ENCODE peak calls at places on chromosomes 5 and 9, in four cellular contexts. A is Peyer's patch, Y is transverse colon, F is IMR-90. Z is an unnamed sample.
A peak's percentile ranks its signal among the peaks of the same experiment; 100 is the strongest.

GRCh38 chr9:37975639-37976038 is 71.7 kb upstream of the SLC25A51 start:
- DNase-seq in A (no peak), Y (no peak), F (no peak), Z (no peak)

GRCh38 chr5:154696891-154697290 is 58.3 kb upstream of the LARP1 start:
- DNase-seq in A (no peak), Y (no peak), F (no peak), Z (no peak)

GRCh38 chr9:22913026-22913425 is 466.4 kb downstream of the DMRTA1 start:
- DNase-seq in A (no peak), Y (no peak), F (no peak), Z (no peak)

GRCh38 chr9:123599781-123600180 is 243.8 kb downstream of the CRB2 start:
- DNase-seq in A (no peak), Y (no peak), F (no peak), Z (no peak)

GRCh38 chr9:120937127-120937526 is 10.5 kb upstream of the TRAF1 start:
- DNase-seq in A (no peak), Y (no peak), F (no peak), Z (no peak)

GRCh38 chr5:37717613-37718431 is 122.0 kb downstream of the GDNF start:
- DNase-seq in A (no peak), Y (peak; percentile 80), F (peak; percentile 88), Z (no peak)

GRCh38 chr9:121601234-121601633 is 50.2 kb upstream of the DAB2IP start:
- DNase-seq in A (no peak), Y (no peak), F (no peak), Z (no peak)

GRCh38 chr9:136084191-136084944 is 10.7 kb downstream of the NACC2 start:
- DNase-seq in A (no peak), Y (no peak), F (no peak), Z (no peak)

GRCh38 chr5:159097461-159098284 is 2.0 kb downstream of the EBF1 start:
- DNase-seq in A (peak; percentile 69), Y (no peak), F (peak; percentile 25), Z (no peak)

GRCh38 chr5:17221843-17222614 is 4.6 kb downstream of the BASP1 start:
- DNase-seq in A (no peak), Y (no peak), F (no peak), Z (no peak)

GRCh38 chr5:174951151-174951780 is 226.9 kb downstream of the MSX2 start:
- DNase-seq in A (no peak), Y (peak; percentile 40), F (peak; percentile 80), Z (peak; percentile 20)

GRCh38 chr5:177349762-177350161 is 1.7 kb downstream of the LMAN2 start:
- DNase-seq in A (no peak), Y (no peak), F (no peak), Z (no peak)

GRCh38 chr5:170273968-170274710 is 23.4 kb downstream of the LCP2 start:
- DNase-seq in A (peak; percentile 65), Y (no peak), F (no peak), Z (no peak)

GRCh38 chr5:103259705-103260355 is 1.3 kb downstream of the MACIR start:
- DNase-seq in A (peak; percentile 18), Y (peak; percentile 54), F (peak; percentile 23), Z (no peak)

GRCh38 chr5:103256178-103256577 is 2.4 kb upstream of the MACIR start:
- DNase-seq in A (no peak), Y (no peak), F (no peak), Z (no peak)

GRCh38 chr5:103258957-103259704 is 568 bp downstream of the MACIR start:
- DNase-seq in A (peak; percentile 38), Y (peak; percentile 70), F (peak; percentile 19), Z (peak; percentile 25)

GRCh38 chr5:103260951-103261350 is 2.4 kb downstream of the MACIR start:
- DNase-seq in A (no peak), Y (no peak), F (no peak), Z (no peak)

DNA sequence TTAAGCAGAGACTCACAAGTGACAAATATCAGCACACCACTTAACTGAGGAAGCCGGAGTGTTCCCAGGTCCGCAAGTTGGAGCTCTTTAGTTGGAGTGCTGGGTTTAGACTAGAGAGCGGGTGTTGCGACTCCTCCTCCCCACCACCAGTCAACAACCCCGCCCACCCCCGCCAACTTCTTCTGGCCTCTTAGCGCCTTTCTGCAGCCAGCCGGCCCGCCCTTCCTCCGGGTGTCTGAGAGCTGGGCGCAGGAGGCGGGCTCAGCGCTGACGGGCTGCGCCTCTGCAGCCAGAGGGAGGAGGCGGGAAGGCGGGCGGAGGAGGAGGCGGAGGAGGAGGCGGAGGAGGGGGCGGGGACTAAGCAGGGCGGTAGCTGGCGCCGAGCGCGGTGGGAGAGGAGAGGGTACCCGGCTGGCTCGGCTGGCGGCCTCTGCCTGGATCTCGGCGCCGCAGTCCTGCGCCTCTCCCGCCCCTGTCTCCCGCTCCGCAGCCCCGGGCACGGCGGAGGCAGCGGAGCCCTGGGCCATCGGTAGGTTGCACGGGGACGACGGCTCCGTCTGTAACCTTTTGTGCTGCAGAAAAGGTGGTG is at the start of gene MACIR:
- DNase-seq in A (peak; percentile 96), Y (peak; percentile 98), F (peak; percentile 95), Z (peak; percentile 95)
- TF ChIP-seq POLR2A in A (peak; percentile 87), Y (peak; percentile 88), F (peak; percentile 36), Z (no peak)

DNA sequence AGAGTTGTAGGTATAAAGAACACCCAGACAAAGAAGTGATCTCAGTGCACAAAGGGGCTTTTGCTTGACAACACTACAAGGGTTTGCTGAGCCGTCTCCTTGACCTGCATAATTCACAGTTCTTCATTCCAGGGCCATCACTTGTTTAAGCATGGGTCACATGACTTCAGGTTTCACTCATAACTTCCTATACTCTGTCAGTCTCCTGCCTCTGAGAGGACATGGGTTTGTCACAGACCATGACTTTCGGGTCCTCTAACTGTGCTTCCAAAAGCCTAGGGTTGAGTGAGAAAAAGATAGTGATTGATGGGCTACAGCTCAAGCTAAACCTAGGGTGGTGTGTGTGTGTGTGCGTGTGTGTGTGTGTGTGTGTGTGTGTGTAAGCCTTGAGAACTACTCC is 166.4 kb downstream of the CDH6 start:
- DNase-seq in A (no peak), Y (no peak), F (no peak), Z (no peak)
- TF ChIP-seq CTCF in A (no peak), Y (no peak), F (no peak), Z (no peak)

GRCh38 chr5:179832039-179832745 is 11.5 kb downstream of the SQSTM1 start:
- DNase-seq in A (no peak), Y (no peak), F (no peak), Z (no peak)

GRCh38 chr5:179825655-179826182 is 5.0 kb downstream of the SQSTM1 start:
- DNase-seq in A (no peak), Y (peak; percentile 77), F (no peak), Z (no peak)

GRCh38 chr5:179829732-179830435 is 9.2 kb downstream of the SQSTM1 start:
- DNase-seq in A (no peak), Y (no peak), F (no peak), Z (no peak)

GRCh38 chr5:179827684-179828083 is 7.0 kb downstream of the SQSTM1 start:
- DNase-seq in A (no peak), Y (peak; percentile 79), F (peak; percentile 73), Z (peak; percentile 42)

DNA sequence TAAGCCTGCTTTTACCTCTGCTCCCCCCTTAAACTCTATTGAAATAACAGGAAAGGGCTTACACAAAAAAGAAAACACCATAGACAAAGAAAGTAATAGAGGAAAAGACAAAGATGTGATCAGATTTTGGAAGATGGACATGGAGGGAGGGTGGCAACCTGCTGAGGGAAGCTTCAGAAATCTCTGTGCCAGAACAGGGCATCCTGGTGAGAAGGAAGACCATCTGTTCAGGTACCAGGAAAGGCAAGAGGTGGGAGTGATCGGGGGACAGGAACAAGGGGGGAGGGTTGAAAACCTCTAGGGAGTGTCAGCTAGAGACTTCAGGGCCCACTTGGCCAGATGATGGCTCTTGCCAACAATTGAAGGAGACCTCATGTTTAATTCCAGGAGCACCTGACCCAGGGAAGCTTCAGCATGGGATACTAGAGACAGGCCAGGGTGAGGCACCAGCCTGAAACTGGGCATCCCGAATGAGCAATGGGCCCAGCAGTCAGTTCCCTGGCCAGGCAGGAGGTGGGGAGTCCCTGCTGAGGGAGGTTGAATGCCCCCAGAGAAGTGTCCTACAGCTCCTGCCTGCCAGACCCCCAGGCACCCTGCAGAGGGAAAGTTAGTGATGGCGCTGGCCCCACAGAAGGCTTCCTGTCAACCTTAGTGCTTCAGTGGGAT is 8.2 kb downstream of the SQSTM1 start:
- DNase-seq in A (no peak), Y (no peak), F (no peak), Z (no peak)
- TF ChIP-seq POLR2A in A (no peak), Y (no peak), F (no peak), Z (no peak)

GRCh38 chr5:6994097-6994496 is 280.9 kb downstream of the TENT4A start:
- DNase-seq in A (no peak), Y (no peak), F (no peak), Z (no peak)
- TF ChIP-seq CTCF in A (no peak), Y (no peak), F (no peak), Z (no peak)

Z was measured in lower leg skin.